ENCODE peak calls at places on chromosomes 13 and 19, in seven cellular contexts. B is NCI-H187 treated with DMSO at 0.1 percent for 48 hours; W is hepatocyte; F is epithelial cell of prostate; Y is GM18507; L is adrenal gland; R is activated naive CD4-positive, alpha-beta T cell. V is an unnamed sample.

GRCh38 chr19:51735759-51736449 is 12.1 kb upstream of the HAS1 start:
- DNase-seq in B (no peak), W (no peak), F (no peak), Y (no peak), L (peak), R (no peak), V (no peak)

GRCh38 chr13:96238241-96238640 is 148.3 kb downstream of the HS6ST3 start:
- DNase-seq in B (no peak), W (no peak), F (no peak), Y (no peak), L (no peak), R (no peak), V (no peak)

GRCh38 chr13:66537417-66537816 is 692.7 kb downstream of the PCDH9 start:
- DNase-seq in B (no peak), W (no peak), F (no peak), Y (no peak), L (no peak), R (no peak), V (no peak)

GRCh38 chr19:51333836-51334460 is 8.0 kb downstream of the VSIG10L start:
- DNase-seq in B (no peak), W (no peak), F (no peak), Y (no peak), L (no peak), R (no peak), V (no peak)

GRCh38 chr19:5718579-5719273 is 1.2 kb downstream of the LONP1 start:
- DNase-seq in B (no peak), W (peak), F (no peak), Y (no peak), L (peak), R (no peak), V (peak)

GRCh38 chr19:38675611-38676010 is 28.2 kb downstream of the ACTN4 start:
- DNase-seq in B (no peak), W (peak), F (no peak), Y (no peak), L (no peak), R (no peak), V (no peak)

GRCh38 chr19:35029737-35030256 is 473 bp upstream of the SCN1B start:
- DNase-seq in B (no peak), W (no peak), F (no peak), Y (no peak), L (no peak), R (no peak), V (no peak)

GRCh38 chr19:51094696-51095279 is 12.1 kb upstream of the KLK14 start:
- DNase-seq in B (no peak), W (peak), F (no peak), Y (no peak), L (no peak), R (no peak), V (peak)

GRCh38 chr13:106145997-106146864 is 389.2 kb downstream of the EFNB2 start:
- DNase-seq in B (peak), W (peak), F (no peak), Y (no peak), L (no peak), R (no peak), V (no peak)